ENCODE peak calls at places on chromosomes 16 and 17, in nine cellular contexts. P, Q, H, O, G, C, Y, E and T are unnamed samples.

GRCh38 chr17:38701504-38702165 is 3.4 kb upstream of the MLLT6 start:
- DNase-seq in P (peak; percentile 56), Q (no peak), H (peak; percentile 33), O (no peak), G (peak; percentile 39), C (no peak), Y (no peak), E (peak; percentile 71), T (peak; percentile 35)

GRCh38 chr17:253091-253846 is 71.8 kb upstream of the DOC2B start:
- DNase-seq in P (no peak), Q (no peak), H (no peak), O (no peak), G (no peak), C (no peak), Y (no peak), E (no peak), T (no peak)

GRCh38 chr17:2084766-2085647 is 30.1 kb downstream of the HIC1 start:
- DNase-seq in P (peak; percentile 79), Q (no peak), H (no peak), O (no peak), G (no peak), C (peak; percentile 41), Y (no peak), E (no peak), T (no peak)

GRCh38 chr16:11708421-11708820 is 34.2 kb downstream of the TXNDC11 start:
- DNase-seq in P (peak; percentile 63), Q (no peak), H (no peak), O (no peak), G (no peak), C (no peak), Y (no peak), E (no peak), T (no peak)

GRCh38 chr17:77832180-77832560 is 126.3 kb upstream of the TNRC6C start:
- DNase-seq in P (no peak), Q (no peak), H (no peak), O (no peak), G (no peak), C (no peak), Y (no peak), E (no peak), T (no peak)

GRCh38 chr16:64579712-64580111 is 542.2 kb downstream of the CDH11 start:
- DNase-seq in P (no peak), Q (no peak), H (no peak), O (no peak), G (no peak), C (no peak), Y (no peak), E (no peak), T (no peak)

GRCh38 chr17:28115046-28115445 is 72.6 kb downstream of the NLK start:
- DNase-seq in P (no peak), Q (no peak), H (no peak), O (no peak), G (no peak), C (no peak), Y (no peak), E (no peak), T (no peak)

GRCh38 chr16:73025506-73026131 is 22.3 kb downstream of the ZFHX3 start:
- DNase-seq in P (no peak), Q (no peak), H (no peak), O (no peak), G (no peak), C (no peak), Y (no peak), E (no peak), T (no peak)

GRCh38 chr17:12768267-12768666 is 21.0 kb upstream of the ARHGAP44 start:
- DNase-seq in P (no peak), Q (no peak), H (no peak), O (no peak), G (no peak), C (no peak), Y (no peak), E (no peak), T (no peak)

GRCh38 chr17:50361561-50362480 is 11.2 kb downstream of the MRPL27 start:
- DNase-seq in P (peak; percentile 67), Q (no peak), H (no peak), O (peak; percentile 34), G (no peak), C (no peak), Y (peak; percentile 52), E (peak; percentile 59), T (peak; percentile 67)

GRCh38 chr17:42519546-42520444 is 16.2 kb upstream of the NAGLU start:
- DNase-seq in P (peak; percentile 100), Q (no peak), H (no peak), O (peak; percentile 57), G (no peak), C (no peak), Y (peak; percentile 86), E (no peak), T (no peak)

GRCh38 chr16:78478267-78478821 is 378.9 kb downstream of the WWOX start:
- DNase-seq in P (no peak), Q (no peak), H (no peak), O (no peak), G (no peak), C (no peak), Y (no peak), E (no peak), T (no peak)

GRCh38 chr17:285751-286422 is 66.7 kb downstream of the RPH3AL start:
- DNase-seq in P (no peak), Q (no peak), H (no peak), O (no peak), G (no peak), C (no peak), Y (no peak), E (no peak), T (no peak)

GRCh38 chr17:5381542-5381941 is 37.9 kb downstream of the NUP88 start:
- DNase-seq in P (peak; percentile 12), Q (no peak), H (no peak), O (no peak), G (no peak), C (no peak), Y (no peak), E (no peak), T (no peak)